ENCODE peak calls at places on chromosomes 5 and 9, in nine cellular contexts. One of them, this sample, is unnamed.

GRCh38 chr5:22431840-22432239 is 421.3 kb downstream of the CDH12 start:
- DNase-seq in endodermal cell: no peak
- DNase-seq in heart right ventricle: no peak
- DNase-seq in hepatocyte: no peak
- DNase-seq in CD4-positive, alpha-beta T cell: no peak
- DNase-seq in B cell: no peak
- DNase-seq in BE2C: no peak
- DNase-seq in Peyer's patch: no peak
- DNase-seq in mesothelial cell of epicardium: no peak
- DNase-seq in this sample: no peak

GRCh38 chr9:29861803-29862202 is 2288.5 kb upstream of the C9orf72 start:
- DNase-seq in BE2C: no peak
- DNase-seq in hepatocyte: no peak
- DNase-seq in B cell: no peak
- DNase-seq in Peyer's patch: no peak
- DNase-seq in CD4-positive, alpha-beta T cell: no peak
- DNase-seq in endodermal cell: no peak
- DNase-seq in mesothelial cell of epicardium: no peak
- DNase-seq in heart right ventricle: no peak
- DNase-seq in this sample: no peak

GRCh38 chr5:118857700-118858099 is 130.6 kb downstream of the DTWD2 start:
- DNase-seq in mesothelial cell of epicardium: no peak
- DNase-seq in BE2C: no peak
- DNase-seq in CD4-positive, alpha-beta T cell: no peak
- DNase-seq in endodermal cell: no peak
- DNase-seq in Peyer's patch: no peak
- DNase-seq in B cell: no peak
- DNase-seq in heart right ventricle: no peak
- DNase-seq in hepatocyte: peak
- DNase-seq in this sample: no peak

GRCh38 chr5:66717455-66718373 is 121.5 kb downstream of the MAST4 start:
- DNase-seq in heart right ventricle: peak
- DNase-seq in CD4-positive, alpha-beta T cell: no peak
- DNase-seq in mesothelial cell of epicardium: no peak
- DNase-seq in endodermal cell: no peak
- DNase-seq in hepatocyte: no peak
- DNase-seq in BE2C: peak
- DNase-seq in B cell: no peak
- DNase-seq in Peyer's patch: no peak
- DNase-seq in this sample: no peak

GRCh38 chr9:86925686-86926085 is 21.6 kb downstream of the GAS1 start:
- DNase-seq in B cell: no peak
- DNase-seq in heart right ventricle: no peak
- DNase-seq in BE2C: no peak
- DNase-seq in endodermal cell: no peak
- DNase-seq in Peyer's patch: no peak
- DNase-seq in hepatocyte: no peak
- DNase-seq in CD4-positive, alpha-beta T cell: no peak
- DNase-seq in mesothelial cell of epicardium: no peak
- DNase-seq in this sample: no peak

GRCh38 chr9:23554691-23555090 is 271.3 kb downstream of the ELAVL2 start:
- DNase-seq in Peyer's patch: no peak
- DNase-seq in B cell: no peak
- DNase-seq in endodermal cell: no peak
- DNase-seq in BE2C: no peak
- DNase-seq in hepatocyte: no peak
- DNase-seq in heart right ventricle: no peak
- DNase-seq in mesothelial cell of epicardium: no peak
- DNase-seq in CD4-positive, alpha-beta T cell: no peak
- DNase-seq in this sample: no peak

GRCh38 chr9:124812401-124813016 is 35.6 kb downstream of the OLFML2A start:
- DNase-seq in endodermal cell: peak
- DNase-seq in mesothelial cell of epicardium: no peak
- DNase-seq in hepatocyte: peak
- DNase-seq in BE2C: peak
- DNase-seq in Peyer's patch: no peak
- DNase-seq in heart right ventricle: no peak
- DNase-seq in B cell: no peak
- DNase-seq in CD4-positive, alpha-beta T cell: no peak
- DNase-seq in this sample: no peak

GRCh38 chr5:10250804-10251276 is 760 bp downstream of the CCT5 start:
- DNase-seq in CD4-positive, alpha-beta T cell: no peak
- DNase-seq in Peyer's patch: no peak
- DNase-seq in endodermal cell: no peak
- DNase-seq in mesothelial cell of epicardium: no peak
- DNase-seq in B cell: no peak
- DNase-seq in BE2C: no peak
- DNase-seq in heart right ventricle: no peak
- DNase-seq in hepatocyte: no peak
- DNase-seq in this sample: no peak

GRCh38 chr9:23145467-23145866 is 680.6 kb downstream of the ELAVL2 start:
- DNase-seq in Peyer's patch: no peak
- DNase-seq in endodermal cell: no peak
- DNase-seq in heart right ventricle: no peak
- DNase-seq in BE2C: no peak
- DNase-seq in hepatocyte: no peak
- DNase-seq in B cell: no peak
- DNase-seq in mesothelial cell of epicardium: no peak
- DNase-seq in CD4-positive, alpha-beta T cell: no peak
- DNase-seq in this sample: no peak

GRCh38 chr5:141883184-141883947 is 5.2 kb upstream of the PCDH1 start:
- DNase-seq in hepatocyte: peak
- DNase-seq in mesothelial cell of epicardium: no peak
- DNase-seq in Peyer's patch: no peak
- DNase-seq in BE2C: peak
- DNase-seq in endodermal cell: peak
- DNase-seq in B cell: peak
- DNase-seq in CD4-positive, alpha-beta T cell: no peak
- DNase-seq in heart right ventricle: peak
- DNase-seq in this sample: no peak

GRCh38 chr5:143680672-143681259 is 131.2 kb upstream of the HMHB1 start:
- DNase-seq in endodermal cell: no peak
- DNase-seq in mesothelial cell of epicardium: no peak
- DNase-seq in B cell: no peak
- DNase-seq in CD4-positive, alpha-beta T cell: no peak
- DNase-seq in BE2C: no peak
- DNase-seq in hepatocyte: peak
- DNase-seq in heart right ventricle: no peak
- DNase-seq in Peyer's patch: no peak
- DNase-seq in this sample: no peak

GRCh38 chr5:144135113-144135762 is 35.2 kb downstream of the YIPF5 start:
- DNase-seq in Peyer's patch: no peak
- DNase-seq in CD4-positive, alpha-beta T cell: no peak
- DNase-seq in heart right ventricle: no peak
- DNase-seq in mesothelial cell of epicardium: no peak
- DNase-seq in BE2C: no peak
- DNase-seq in endodermal cell: no peak
- DNase-seq in hepatocyte: no peak
- DNase-seq in B cell: no peak
- DNase-seq in this sample: no peak

GRCh38 chr9:93653762-93654161 is 77.4 kb downstream of the PHF2 start:
- DNase-seq in mesothelial cell of epicardium: no peak
- DNase-seq in BE2C: no peak
- DNase-seq in Peyer's patch: no peak
- DNase-seq in endodermal cell: no peak
- DNase-seq in B cell: no peak
- DNase-seq in hepatocyte: no peak
- DNase-seq in CD4-positive, alpha-beta T cell: no peak
- DNase-seq in heart right ventricle: peak
- DNase-seq in this sample: no peak

GRCh38 chr5:131265318-131265803 is 1.5 kb downstream of the CDC42SE2 start:
- DNase-seq in Peyer's patch: no peak
- DNase-seq in hepatocyte: peak
- DNase-seq in BE2C: no peak
- DNase-seq in CD4-positive, alpha-beta T cell: no peak
- DNase-seq in heart right ventricle: no peak
- DNase-seq in mesothelial cell of epicardium: no peak
- DNase-seq in endodermal cell: no peak
- DNase-seq in B cell: peak
- DNase-seq in this sample: no peak
- TF ChIP-seq CTCF in Peyer's patch: peak
- TF ChIP-seq CTCF in hepatocyte: peak
- TF ChIP-seq CTCF in BE2C: peak
- TF ChIP-seq CTCF in CD4-positive, alpha-beta T cell: peak
- TF ChIP-seq CTCF in heart right ventricle: peak
- TF ChIP-seq CTCF in mesothelial cell of epicardium: no peak
- TF ChIP-seq CTCF in endodermal cell: peak
- TF ChIP-seq CTCF in B cell: peak
- TF ChIP-seq CTCF in this sample: peak

GRCh38 chr9:69193685-69194032 is 19.6 kb downstream of the TJP2 start:
- DNase-seq in hepatocyte: no peak
- DNase-seq in BE2C: peak
- DNase-seq in mesothelial cell of epicardium: no peak
- DNase-seq in Peyer's patch: no peak
- DNase-seq in endodermal cell: no peak
- DNase-seq in CD4-positive, alpha-beta T cell: no peak
- DNase-seq in B cell: no peak
- DNase-seq in heart right ventricle: no peak
- DNase-seq in this sample: no peak
- TF ChIP-seq CTCF in hepatocyte: no peak
- TF ChIP-seq CTCF in BE2C: peak
- TF ChIP-seq CTCF in mesothelial cell of epicardium: no peak
- TF ChIP-seq CTCF in Peyer's patch: no peak
- TF ChIP-seq CTCF in endodermal cell: peak
- TF ChIP-seq CTCF in CD4-positive, alpha-beta T cell: no peak
- TF ChIP-seq CTCF in B cell: no peak
- TF ChIP-seq CTCF in heart right ventricle: no peak
- TF ChIP-seq CTCF in this sample: no peak

DNA sequence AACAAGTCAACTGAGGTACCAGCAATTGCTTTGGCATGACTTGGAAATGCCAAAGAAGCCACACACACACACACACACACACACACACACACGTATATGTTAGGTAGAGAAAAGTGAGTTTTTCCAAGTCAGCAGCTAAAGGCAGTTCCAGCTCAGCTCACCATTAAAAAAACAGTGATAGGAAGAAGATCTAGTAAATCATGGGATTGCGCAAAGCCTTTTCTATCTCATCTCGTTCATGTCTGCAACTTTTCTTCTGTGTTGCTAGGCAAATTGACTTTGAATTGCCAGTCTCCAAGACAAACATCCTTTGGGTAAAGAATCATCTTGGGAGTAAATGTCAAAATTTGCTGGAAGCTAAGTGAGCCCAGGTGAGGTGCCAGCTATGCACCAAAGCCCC is 500.1 kb downstream of the ENC1 start:
- DNase-seq in Peyer's patch: no peak
- DNase-seq in heart right ventricle: no peak
- DNase-seq in mesothelial cell of epicardium: no peak
- DNase-seq in BE2C: no peak
- DNase-seq in hepatocyte: no peak
- DNase-seq in CD4-positive, alpha-beta T cell: no peak
- DNase-seq in B cell: no peak
- DNase-seq in endodermal cell: no peak
- DNase-seq in this sample: no peak
- TF ChIP-seq CTCF in Peyer's patch: no peak
- TF ChIP-seq CTCF in heart right ventricle: no peak
- TF ChIP-seq CTCF in mesothelial cell of epicardium: no peak
- TF ChIP-seq CTCF in BE2C: no peak
- TF ChIP-seq CTCF in hepatocyte: no peak
- TF ChIP-seq CTCF in CD4-positive, alpha-beta T cell: no peak
- TF ChIP-seq CTCF in B cell: no peak
- TF ChIP-seq CTCF in endodermal cell: no peak
- TF ChIP-seq CTCF in this sample: no peak

DNA sequence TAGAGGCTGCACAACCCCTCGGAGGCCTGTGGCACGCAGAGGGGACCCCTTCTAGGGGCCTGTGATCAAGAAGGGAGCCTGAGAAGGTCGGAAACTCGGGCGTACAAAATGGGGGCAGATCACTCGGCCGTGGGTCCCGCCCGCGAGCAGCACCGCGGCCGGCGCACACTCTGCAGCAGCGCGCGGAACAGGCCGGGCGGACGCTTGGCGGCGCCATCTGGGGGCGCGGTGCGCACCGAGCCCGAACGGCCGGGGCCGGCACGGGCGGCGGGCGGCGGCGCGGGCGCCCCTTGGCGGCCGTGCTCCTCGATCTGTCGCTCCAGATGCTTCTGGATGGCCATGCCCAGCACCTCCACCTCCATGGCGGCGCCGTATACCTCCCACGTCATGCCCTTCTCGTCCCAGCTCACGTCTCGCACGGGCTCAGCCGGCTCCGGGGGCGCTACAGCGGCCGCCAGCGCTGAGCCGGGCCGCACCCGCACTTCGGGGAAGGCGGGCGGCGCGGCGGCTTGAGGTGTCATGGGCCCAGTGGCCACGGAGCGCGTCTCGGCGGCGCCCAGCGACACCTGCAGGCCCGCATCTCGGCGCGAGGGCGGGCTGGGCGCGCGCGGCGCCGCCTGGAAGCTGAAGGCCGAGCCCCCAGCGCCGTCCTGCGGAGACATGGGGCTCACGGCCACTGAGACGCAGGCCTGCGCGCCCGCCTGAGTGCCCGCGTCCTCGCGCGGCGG is 13.1 kb downstream of the GPRIN1 start:
- DNase-seq in CD4-positive, alpha-beta T cell: peak
- DNase-seq in hepatocyte: peak
- DNase-seq in mesothelial cell of epicardium: no peak
- DNase-seq in B cell: peak
- DNase-seq in Peyer's patch: peak
- DNase-seq in BE2C: no peak
- DNase-seq in heart right ventricle: peak
- DNase-seq in endodermal cell: peak
- DNase-seq in this sample: peak
- TF ChIP-seq CTCF in CD4-positive, alpha-beta T cell: peak
- TF ChIP-seq CTCF in hepatocyte: peak
- TF ChIP-seq CTCF in mesothelial cell of epicardium: no peak
- TF ChIP-seq CTCF in B cell: peak
- TF ChIP-seq CTCF in Peyer's patch: peak
- TF ChIP-seq CTCF in BE2C: no peak
- TF ChIP-seq CTCF in heart right ventricle: peak
- TF ChIP-seq CTCF in endodermal cell: peak
- TF ChIP-seq CTCF in this sample: peak

This sample was measured in natural killer cell.